ENCODE peak calls at places on chromosomes 5 and 9, in four cellular contexts. T, W, J and S are unnamed samples. For H3K9me3, the result is how much of the 10 kb centered on the place peaks cover.

GRCh38 chr9:69260161-69260560 is 64.9 kb upstream of the ENTREP1 start:
- DNase-seq in T (no peak), W (no peak), J (no peak), S (no peak)

GRCh38 chr5:157485811-157486739 is 26.1 kb downstream of the NIPAL4 start:
- DNase-seq in T (no peak), W (no peak), J (no peak), S (peak)

GRCh38 chr5:42745426-42745825 is 11.2 kb upstream of the CCDC152 start:
- DNase-seq in T (no peak), W (no peak), J (peak), S (no peak)

GRCh38 chr5:157535042-157535865 is 40.3 kb downstream of the ADAM19 start:
- DNase-seq in T (peak), W (no peak), J (no peak), S (no peak)

GRCh38 chr9:28688172-28688571 is 1114.9 kb upstream of the C9orf72 start:
- DNase-seq in T (no peak), W (no peak), J (no peak), S (no peak)

GRCh38 chr5:130136300-130136699 is 232.0 kb downstream of the CHSY3 start:
- DNase-seq in T (no peak), W (no peak), J (no peak), S (no peak)

GRCh38 chr9:34866614-34867013 is 91.5 kb upstream of the PHF24 start:
- DNase-seq in T (no peak), W (no peak), J (no peak), S (no peak)

GRCh38 chr9:110850401-110851135 is 182.0 kb downstream of the MUSK start:
- DNase-seq in T (no peak), W (no peak), J (no peak), S (no peak)

GRCh38 chr5:132510076-132510475 is 19.5 kb upstream of the IRF1 start:
- DNase-seq in T (peak), W (no peak), J (no peak), S (no peak)

GRCh38 chr5:156534906-156535305 is 207.9 kb downstream of the SGCD start:
- DNase-seq in T (peak), W (no peak), J (no peak), S (no peak)

GRCh38 chr9:27511771-27512170 is 12.3 kb upstream of the IFNK start:
- DNase-seq in T (no peak), W (no peak), J (no peak), S (no peak)

GRCh38 chr5:131228646-131229045 is 35.2 kb upstream of the CDC42SE2 start:
- DNase-seq in T (no peak), W (no peak), J (no peak), S (no peak)

GRCh38 chr5:31585519-31586270 is 53.2 kb upstream of the PDZD2 start:
- DNase-seq in T (peak), W (no peak), J (no peak), S (no peak)

GRCh38 chr5:113218200-113218599 is 216.6 kb downstream of the TSSK1B start:
- DNase-seq in T (no peak), W (no peak), J (no peak), S (peak)

GRCh38 chr5:81579525-81579924 is 171.4 kb downstream of the SSBP2 start:
- DNase-seq in T (peak), W (no peak), J (no peak), S (no peak)

GRCh38 chr5:64207978-64208377 is 42.3 kb downstream of the RNF180 start:
- DNase-seq in T (peak), W (no peak), J (no peak), S (no peak)

GRCh38 chr5:146718628-146719027 is 159.9 kb downstream of the PPP2R2B start:
- DNase-seq in T (no peak), W (no peak), J (no peak), S (peak)

GRCh38 chr5:163705983-163706771 is 200.8 kb downstream of the MAT2B start:
- DNase-seq in T (peak), W (no peak), J (no peak), S (no peak)

GRCh38 chr5:94218374-94218773 is 400.0 kb downstream of the KIAA0825 start:
- DNase-seq in T (peak), W (peak), J (no peak), S (no peak)

GRCh38 chr5:42887575-42887974 is 75.9 kb upstream of the SELENOP start:
- DNase-seq in T (no peak), W (no peak), J (no peak), S (no peak)

GRCh38 chr5:10524376-10525123 is 39.3 kb upstream of the ANKRD33B start:
- DNase-seq in T (peak), W (no peak), J (no peak), S (peak)

GRCh38 chr9:19517202-19517942 is 108.6 kb downstream of the ACER2 start:
- DNase-seq in T (no peak), W (no peak), J (no peak), S (peak)

GRCh38 chr9:97845130-97845529 is 7.9 kb upstream of the FOXE1 start:
- DNase-seq in T (peak), W (no peak), J (no peak), S (no peak)

GRCh38 chr5:14582797-14583137 is 1.2 kb downstream of the OTULINL start:
- DNase-seq in T (no peak), W (no peak), J (no peak), S (no peak)
- H3K4me3 ChIP-seq in T (no peak), W (no peak), J (peak), S (peak)

GRCh38 chr5:141272906-141273305 is 27.7 kb downstream of the PCDHB15 start:
- DNase-seq in T (no peak), W (no peak), J (no peak), S (peak)
- H3K9me3 ChIP-seq in T (under half), W (under half), J (under half), S (under half)

DNA sequence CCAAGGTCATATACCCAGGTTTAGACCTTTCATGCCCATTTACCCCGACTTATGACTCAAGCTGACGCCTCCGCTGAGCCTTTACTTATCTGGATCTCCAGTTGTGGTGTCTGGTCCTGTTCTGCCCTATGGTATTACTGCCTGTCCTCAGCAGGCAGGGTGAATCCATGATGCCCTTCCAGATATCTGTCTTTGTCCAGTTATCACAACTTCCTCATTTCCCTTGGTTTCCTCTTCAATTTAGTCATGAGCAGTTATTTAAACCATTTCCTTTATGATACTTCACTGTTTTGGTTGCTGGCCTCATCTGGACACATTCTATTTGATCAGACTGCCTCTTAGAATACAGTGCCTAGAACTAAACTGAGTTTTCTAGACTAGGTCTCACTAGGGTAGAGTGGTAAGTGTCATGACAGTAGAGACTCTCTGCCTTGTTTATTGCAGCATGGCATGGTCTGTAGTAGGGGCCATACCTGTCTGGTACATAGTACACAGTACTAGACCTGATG is 93.3 kb downstream of the MELK start:
- DNase-seq in T (peak), W (no peak), J (no peak), S (no peak)
- H3K27ac ChIP-seq in T (no peak), W (no peak), J (peak), S (no peak)

GRCh38 chr9:129550199-129550839 is 70.6 kb downstream of the C9orf50 start:
- DNase-seq in T (peak), W (no peak), J (no peak), S (no peak)
- H3K4me3 ChIP-seq in T (peak), W (peak), J (peak), S (no peak)